ENCODE peak calls at places on chromosome 21, in four cellular contexts. T is suprapubic skin, Q is breast epithelium, B is spleen. I is an unnamed sample. For H3K9me3, the result is how much of the 10 kb centered on the place peaks cover.

GRCh38 chr21:46054031-46054430 is 43.9 kb upstream of the COL6A2 start:
- DNase-seq in T (no peak), B (no peak), Q (no peak), I (no peak)

GRCh38 chr21:45942011-45942546 is 39.5 kb upstream of the COL6A1 start:
- DNase-seq in B (no peak), Q (no peak), T (no peak), I (no peak)

GRCh38 chr21:28699591-28700259 is 293.0 kb downstream of the LTN1 start:
- DNase-seq in B (no peak), Q (no peak), T (no peak), I (peak)

GRCh38 chr21:46532080-46532479 is 72.8 kb downstream of the S100B start:
- DNase-seq in B (no peak), Q (no peak), T (no peak), I (no peak)

GRCh38 chr21:45380566-45380965 is 24.4 kb upstream of the COL18A1 start:
- DNase-seq in Q (peak), B (peak), T (no peak), I (no peak)

GRCh38 chr21:38921511-38922215 is 115.9 kb downstream of the ETS2 start:
- DNase-seq in B (no peak), T (no peak), Q (no peak), I (no peak)

GRCh38 chr21:36079010-36079649 is 9.3 kb downstream of the CBR1 start:
- DNase-seq in T (no peak), B (no peak), Q (no peak), I (no peak)

GRCh38 chr21:29149771-29150425 is 19.5 kb downstream of the MAP3K7CL start:
- DNase-seq in B (no peak), T (no peak), Q (no peak), I (peak)

GRCh38 chr21:15000076-15000475 is 64.7 kb downstream of the NRIP1 start:
- DNase-seq in T (no peak), B (no peak), Q (no peak), I (no peak)

GRCh38 chr21:28550057-28550825 is 442.4 kb downstream of the LTN1 start:
- DNase-seq in B (no peak), T (no peak), Q (no peak), I (no peak)

GRCh38 chr21:23936224-23936623 is 1671.1 kb downstream of the MRPL39 start:
- DNase-seq in B (no peak), T (no peak), Q (no peak), I (no peak)

GRCh38 chr21:46064870-46065214 is 33.1 kb upstream of the COL6A2 start:
- DNase-seq in Q (peak), T (no peak), B (no peak), I (no peak)

GRCh38 chr21:46189213-46189958 is 5.1 kb upstream of the SPATC1L start:
- DNase-seq in B (no peak), Q (peak), T (peak), I (peak)

GRCh38 chr21:31862078-31862477 is 10.7 kb upstream of the HUNK start:
- DNase-seq in T (no peak), B (no peak), Q (no peak), I (no peak)

GRCh38 chr21:43910460-43910859 is 45.4 kb downstream of the AGPAT3 start:
- DNase-seq in B (no peak), T (peak), Q (no peak), I (no peak)

GRCh38 chr21:43866659-43867331 is 1.8 kb downstream of the AGPAT3 start:
- DNase-seq in T (no peak), Q (no peak), B (peak), I (peak)

GRCh38 chr21:46150491-46151121 is 4.8 kb downstream of the FTCD start:
- DNase-seq in T (peak), Q (peak), B (peak), I (no peak)

GRCh38 chr21:43731891-43732711 is 13.2 kb downstream of the PDXK start:
- DNase-seq in Q (no peak), T (no peak), B (no peak), I (no peak)

GRCh38 chr21:38807987-38808386 is 2.3 kb downstream of the ETS2 start:
- DNase-seq in Q (no peak), B (no peak), T (no peak), I (no peak)

GRCh38 chr21:43893536-43894205 is 28.6 kb downstream of the AGPAT3 start:
- DNase-seq in B (peak), T (peak), Q (no peak), I (no peak)

DNA sequence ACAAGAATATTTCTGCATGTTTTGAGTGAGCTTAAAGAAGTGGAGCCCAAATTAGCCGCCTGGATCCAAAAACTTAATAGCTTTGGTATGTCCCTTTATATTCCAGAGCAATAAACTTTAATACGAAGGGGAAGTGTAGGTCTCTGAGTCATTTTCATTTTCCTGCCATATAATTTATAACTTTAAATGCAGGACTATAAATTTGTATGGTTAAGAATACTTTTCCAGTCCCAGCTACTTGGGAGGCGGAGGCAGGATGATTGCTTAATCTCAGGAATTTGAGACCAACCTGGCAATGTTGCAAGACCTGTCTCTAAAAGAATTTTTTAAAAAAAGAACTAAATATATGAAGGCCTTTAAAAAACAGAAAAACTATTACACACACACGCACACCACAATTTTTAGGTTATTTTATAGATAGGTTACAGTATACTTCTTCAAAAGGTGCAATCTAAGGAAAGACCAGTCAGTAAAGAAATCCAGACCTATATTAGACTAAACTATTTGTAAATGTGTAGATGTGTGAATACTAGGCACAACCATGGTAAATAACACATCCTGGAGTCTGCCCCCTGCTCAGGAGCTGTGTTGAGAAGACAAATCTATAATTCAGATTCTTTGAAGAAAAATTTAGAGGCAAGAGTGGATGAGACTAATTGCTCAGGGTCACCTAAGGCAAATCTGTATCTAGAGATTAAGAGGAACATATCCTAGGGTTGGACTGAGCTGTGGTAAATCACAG is 80.3 kb downstream of the TTC3 start:
- DNase-seq in Q (no peak), T (no peak), B (no peak), I (peak)
- TF ChIP-seq POLR2AphosphoS5 in Q (no peak), T (no peak), B (no peak), I (peak)

DNA sequence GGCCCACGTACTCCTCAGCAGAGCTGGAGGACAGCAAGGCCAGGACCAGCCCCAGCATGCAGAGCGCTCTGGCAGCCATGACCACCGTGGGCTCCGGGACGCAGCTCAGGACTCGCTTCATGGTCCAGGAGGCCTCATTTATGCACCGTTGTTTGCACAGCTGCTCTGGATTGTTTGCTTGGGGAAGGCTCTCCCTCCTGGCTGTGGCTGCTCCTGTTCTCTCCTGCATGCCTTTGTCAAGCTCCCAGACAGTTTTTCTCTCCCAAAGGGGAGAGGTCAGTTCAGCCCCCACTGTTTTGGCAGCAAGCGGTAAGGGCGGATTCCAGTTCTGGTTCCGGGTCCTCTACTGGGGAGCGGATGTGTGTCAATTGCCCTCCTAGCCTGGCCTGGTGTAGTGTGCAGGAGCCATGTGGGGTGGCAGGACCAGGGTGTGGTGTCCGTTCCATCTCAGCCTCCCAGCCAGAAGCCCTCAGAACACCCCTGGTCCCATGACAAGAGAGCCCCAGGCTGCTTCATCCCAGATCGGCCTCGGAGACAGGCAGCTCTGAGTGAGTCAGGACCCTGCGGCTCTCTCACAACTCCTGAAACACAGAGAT is at the start of gene TFF3:
- DNase-seq in Q (no peak), T (no peak), B (peak), I (peak)
- TF ChIP-seq POLR2A in Q (no peak), T (no peak), B (no peak), I (no peak)

GRCh38 chr21:27192286-27192685 is 225.4 kb upstream of the ADAMTS5 start:
- DNase-seq in Q (no peak), B (no peak), T (no peak), I (no peak)
- H3K9me3 ChIP-seq in Q (under half), B (under half), T (under half), I (under half)

GRCh38 chr21:30842990-30843389 is 13.4 kb upstream of the KRTAP7-1 start:
- DNase-seq in T (no peak), Q (no peak), B (no peak), I (no peak)
- TF ChIP-seq POLR2AphosphoS5 in T (no peak), Q (no peak), B (no peak), I (no peak)

GRCh38 chr21:25428537-25428936 is 178.7 kb downstream of the MRPL39 start:
- DNase-seq in Q (no peak), B (no peak), T (no peak), I (no peak)
- TF ChIP-seq POLR2A in Q (no peak), B (no peak), T (no peak), I (no peak)

GRCh38 chr21:40672602-40673001 is 174.4 kb downstream of the DSCAM start:
- DNase-seq in T (no peak), Q (no peak), B (no peak), I (no peak)
- H3K9me3 ChIP-seq in T (under half), Q (under half), B (under half), I (under half)

GRCh38 chr21:22806278-22806677 is 1808.1 kb downstream of the NCAM2 start:
- DNase-seq in Q (no peak), B (no peak), T (no peak), I (no peak)
- TF ChIP-seq POLR2AphosphoS5 in Q (no peak), B (no peak), T (no peak), I (no peak)

DNA sequence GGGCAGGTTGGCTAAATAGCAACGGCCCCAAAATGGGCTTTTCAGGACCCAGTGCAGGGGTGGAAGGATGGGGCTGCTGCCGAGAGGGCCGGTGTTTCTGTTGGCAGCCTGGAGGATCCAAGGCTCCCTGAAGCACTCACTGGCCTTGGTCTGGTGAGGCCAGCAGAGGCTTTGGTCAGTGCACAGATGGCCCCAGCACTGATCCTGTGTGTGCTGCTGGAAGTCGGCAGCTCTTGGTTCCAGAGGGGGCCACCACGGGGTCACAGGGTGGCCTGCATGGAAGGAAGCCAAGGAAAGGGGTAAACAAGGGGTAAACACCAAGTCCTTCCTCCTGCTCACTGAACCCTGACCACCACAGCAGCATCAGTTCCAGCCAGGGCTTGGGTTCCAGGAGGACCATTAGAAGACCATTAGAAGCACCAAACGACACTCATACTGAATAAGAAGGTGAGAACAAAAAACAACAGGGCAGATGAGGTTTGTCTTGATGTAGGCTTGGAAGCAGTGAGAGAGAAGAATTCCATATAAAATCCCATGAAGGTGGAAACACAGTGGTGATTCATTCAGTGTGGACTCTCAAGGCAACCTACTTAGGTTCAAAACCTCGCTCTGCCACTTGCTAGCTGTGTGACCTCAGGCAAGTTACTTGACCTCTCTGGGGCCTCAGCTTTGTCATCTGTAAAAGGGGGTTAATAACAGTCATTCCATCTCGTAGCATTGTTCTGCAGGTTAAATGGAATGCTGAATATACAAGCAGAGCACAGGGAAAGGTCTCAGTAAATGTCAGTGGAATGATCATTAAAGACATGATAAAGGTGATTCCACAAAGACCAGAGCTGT is 184.5 kb downstream of the RUNX1 start:
- DNase-seq in Q (no peak), B (no peak), T (no peak), I (no peak)
- TF ChIP-seq POLR2A in Q (no peak), B (no peak), T (no peak), I (no peak)

I was measured in prostate gland.